ENCODE peak calls at places on chromosomes 2 and 18, in seven cellular contexts. P is T-helper 2 cell; J is adrenal gland; S is fibroblast of the aortic adventitia; W is A549; Y is NCI-H2029; G is naive thymus-derived CD8-positive, alpha-beta T cell. K is an unnamed sample.

GRCh38 chr18:22324191-22325131 is 93.3 kb downstream of the CTAGE1 start:
- DNase-seq in Y (no peak), S (peak; percentile 41), G (no peak), J (peak; percentile 81), P (no peak), W (no peak), K (no peak)

GRCh38 chr2:168920504-168921157 is 19.5 kb downstream of the G6PC2 start:
- DNase-seq in J (no peak), Y (peak; percentile 13), W (peak; percentile 6), G (no peak), P (no peak), S (peak; percentile 63), K (no peak)

GRCh38 chr18:44693030-44693784 is 12.5 kb downstream of the SETBP1 start:
- DNase-seq in W (no peak), P (no peak), J (no peak), G (no peak), Y (no peak), S (peak; percentile 32), K (no peak)

GRCh38 chr2:26059542-26059941 is 25.7 kb downstream of the RAB10 start:
- DNase-seq in J (no peak), W (no peak), S (peak; percentile 23), G (no peak), Y (no peak), P (no peak), K (no peak)

GRCh38 chr2:239154971-239155805 is 245.6 kb downstream of the HDAC4 start:
- DNase-seq in S (no peak), W (no peak), J (no peak), G (no peak), Y (no peak), P (no peak), K (no peak)

GRCh38 chr18:44679912-44680270 is 797 bp upstream of the SETBP1 start:
- DNase-seq in W (peak; percentile 16), Y (peak; percentile 16), P (no peak), J (peak; percentile 33), S (peak; percentile 64), G (no peak), K (peak; percentile 18)

GRCh38 chr2:207133493-207133861 is 32.3 kb downstream of the KLF7 start:
- DNase-seq in J (no peak), Y (no peak), G (no peak), W (no peak), P (no peak), S (no peak), K (no peak)

GRCh38 chr2:54680397-54681032 is 42.9 kb upstream of the EML6 start:
- DNase-seq in J (no peak), S (peak; percentile 35), W (no peak), G (no peak), Y (no peak), P (no peak), K (no peak)

GRCh38 chr2:1282552-1282951 is 130.7 kb upstream of the TPO start:
- DNase-seq in G (no peak), S (no peak), J (no peak), Y (no peak), P (no peak), W (no peak), K (no peak)

GRCh38 chr18:34661464-34662087 is 48.5 kb upstream of the DTNA start:
- DNase-seq in Y (no peak), S (peak; percentile 63), P (no peak), W (peak; percentile 25), J (peak; percentile 21), G (no peak), K (peak; percentile 36)

GRCh38 chr18:52280702-52281101 is 59.3 kb upstream of the DCC start:
- DNase-seq in Y (no peak), J (no peak), S (no peak), P (no peak), W (no peak), G (no peak), K (no peak)

GRCh38 chr2:118675531-118675930 is 171.9 kb downstream of the EN1 start:
- DNase-seq in W (no peak), G (no peak), J (no peak), S (no peak), P (no peak), Y (no peak), K (no peak)

GRCh38 chr2:129794116-129794515 is 185.3 kb upstream of the RAB6C start:
- DNase-seq in P (no peak), W (no peak), S (no peak), G (no peak), J (no peak), Y (no peak), K (no peak)

GRCh38 chr2:42906115-42906556 is 113.8 kb upstream of the HAAO start:
- DNase-seq in W (no peak), G (no peak), Y (no peak), J (no peak), S (no peak), P (no peak), K (no peak)

GRCh38 chr2:179446475-179447141 is 182.0 kb upstream of the SESTD1 start:
- DNase-seq in S (no peak), J (no peak), G (no peak), W (no peak), P (no peak), Y (no peak), K (no peak)

GRCh38 chr2:102764083-102764482 is 2.3 kb downstream of the TMEM182 start:
- DNase-seq in P (no peak), J (no peak), Y (no peak), G (no peak), W (no peak), S (no peak), K (no peak)

GRCh38 chr2:96651793-96652192 is 9.2 kb downstream of the FER1L5 start:
- DNase-seq in P (no peak), Y (no peak), S (no peak), G (no peak), W (no peak), J (no peak), K (no peak)

GRCh38 chr18:79604205-79604912 is 75.2 kb upstream of the CTDP1 start:
- DNase-seq in W (no peak), Y (no peak), G (no peak), S (no peak), J (no peak), P (no peak), K (no peak)

GRCh38 chr2:97728091-97728596 is 14.8 kb downstream of the ZAP70 start:
- DNase-seq in Y (peak; percentile 8), W (no peak), J (no peak), S (peak; percentile 10), P (no peak), G (no peak), K (no peak)